ENCODE peak calls at places on chromosomes 16 and 17, in five cellular contexts. One of them, this sample, is unnamed.

GRCh38 chr17:49291929-49292328 is 61.3 kb upstream of the PHOSPHO1 start:
- DNase-seq in stimulated activated CD4-positive, alpha-beta T cell treated with anti-CD3 and anti-CD28 coated beads, Interleukin-4, amount 100 ng/mL, for 1 hour: no peak
- DNase-seq in MCF 10A: no peak
- DNase-seq in globus pallidus: no peak
- DNase-seq in HTR-8/SVneo: no peak
- DNase-seq in this sample: no peak

GRCh38 chr16:30740364-30741251 is 7.6 kb upstream of the PHKG2 start:
- DNase-seq in stimulated activated CD4-positive, alpha-beta T cell treated with anti-CD3 and anti-CD28 coated beads, Interleukin-4, amount 100 ng/mL, for 1 hour: no peak
- DNase-seq in MCF 10A: peak
- DNase-seq in globus pallidus: no peak
- DNase-seq in HTR-8/SVneo: peak
- DNase-seq in this sample: peak

GRCh38 chr16:10579965-10580918 is at the start of gene EMP2:
- DNase-seq in stimulated activated CD4-positive, alpha-beta T cell treated with anti-CD3 and anti-CD28 coated beads, Interleukin-4, amount 100 ng/mL, for 1 hour: no peak
- DNase-seq in MCF 10A: peak
- DNase-seq in globus pallidus: peak
- DNase-seq in HTR-8/SVneo: peak
- DNase-seq in this sample: peak

GRCh38 chr17:35740997-35741931 is 9.8 kb downstream of the RASL10B start:
- DNase-seq in stimulated activated CD4-positive, alpha-beta T cell treated with anti-CD3 and anti-CD28 coated beads, Interleukin-4, amount 100 ng/mL, for 1 hour: peak
- DNase-seq in MCF 10A: no peak
- DNase-seq in globus pallidus: no peak
- DNase-seq in HTR-8/SVneo: no peak
- DNase-seq in this sample: no peak

GRCh38 chr16:17275076-17275732 is 195.6 kb downstream of the XYLT1 start:
- DNase-seq in stimulated activated CD4-positive, alpha-beta T cell treated with anti-CD3 and anti-CD28 coated beads, Interleukin-4, amount 100 ng/mL, for 1 hour: no peak
- DNase-seq in MCF 10A: no peak
- DNase-seq in globus pallidus: no peak
- DNase-seq in HTR-8/SVneo: no peak
- DNase-seq in this sample: peak

GRCh38 chr17:5832886-5833285 is 237.3 kb upstream of the WSCD1 start:
- DNase-seq in stimulated activated CD4-positive, alpha-beta T cell treated with anti-CD3 and anti-CD28 coated beads, Interleukin-4, amount 100 ng/mL, for 1 hour: no peak
- DNase-seq in MCF 10A: peak
- DNase-seq in globus pallidus: no peak
- DNase-seq in HTR-8/SVneo: no peak
- DNase-seq in this sample: peak

GRCh38 chr17:42179911-42180410 is 981 bp downstream of the KCNH4 start:
- DNase-seq in stimulated activated CD4-positive, alpha-beta T cell treated with anti-CD3 and anti-CD28 coated beads, Interleukin-4, amount 100 ng/mL, for 1 hour: peak
- DNase-seq in MCF 10A: peak
- DNase-seq in globus pallidus: no peak
- DNase-seq in HTR-8/SVneo: peak
- DNase-seq in this sample: no peak

GRCh38 chr17:61209524-61209923 is 190.1 kb upstream of the TBX2 start:
- DNase-seq in stimulated activated CD4-positive, alpha-beta T cell treated with anti-CD3 and anti-CD28 coated beads, Interleukin-4, amount 100 ng/mL, for 1 hour: no peak
- DNase-seq in MCF 10A: no peak
- DNase-seq in globus pallidus: peak
- DNase-seq in HTR-8/SVneo: no peak
- DNase-seq in this sample: no peak

This sample was measured in renal cortical epithelial cell.